ENCODE peak calls at places on chromosomes 5 and 9, in seven cellular contexts. S is islet precursor cell, O is T follicular helper cell, Z is ACHN, U is NCI-H1436, H is cortex of kidney, B is NT2/D1. K is an unnamed sample.

GRCh38 chr9:16152276-16153065 is 599.6 kb downstream of the CCDC171 start:
- DNase-seq in S (peak; percentile 32), Z (no peak), B (no peak), U (no peak), H (no peak), O (no peak), K (no peak)

GRCh38 chr5:179166886-179167841 is 107.0 kb downstream of the ZNF354C start:
- DNase-seq in B (peak; percentile 11), S (peak; percentile 58), Z (no peak), U (no peak), H (no peak), O (peak; percentile 31), K (peak; percentile 61)

GRCh38 chr9:87206064-87206661 is 258.9 kb upstream of the GAS1 start:
- DNase-seq in H (no peak), S (no peak), O (no peak), U (no peak), B (no peak), Z (no peak), K (no peak)

GRCh38 chr5:68181039-68181599 is 34.4 kb upstream of the PIK3R1 start:
- DNase-seq in Z (no peak), H (no peak), O (no peak), U (no peak), B (no peak), S (no peak), K (no peak)

GRCh38 chr5:1799110-1799601 is 481 bp downstream of the MRPL36 start:
- DNase-seq in U (no peak), O (peak; percentile 14), H (no peak), B (no peak), Z (peak; percentile 12), S (no peak), K (no peak)

GRCh38 chr5:923473-923873 is 30.8 kb downstream of the TRIP13 start:
- DNase-seq in O (peak; percentile 52), B (peak; percentile 60), S (peak; percentile 92), H (no peak), Z (peak; percentile 66), U (peak; percentile 62), K (peak; percentile 76)

GRCh38 chr5:172785429-172786088 is 14.6 kb upstream of the DUSP1 start:
- DNase-seq in O (no peak), S (no peak), Z (no peak), H (no peak), U (no peak), B (no peak), K (no peak)

GRCh38 chr5:173429489-173430150 is 101.4 kb upstream of the STC2 start:
- DNase-seq in B (no peak), Z (no peak), S (no peak), H (no peak), O (no peak), U (no peak), K (no peak)

GRCh38 chr9:134969401-134969800 is 51.7 kb upstream of the FCN1 start:
- DNase-seq in O (no peak), H (no peak), U (no peak), S (no peak), Z (no peak), B (no peak), K (no peak)

GRCh38 chr5:86866036-86866435 is 248.3 kb downstream of the COX7C start:
- DNase-seq in H (no peak), O (no peak), B (no peak), Z (no peak), U (no peak), S (no peak), K (no peak)

GRCh38 chr9:131303702-131304101 is 14.2 kb downstream of the PLPP7 start:
- DNase-seq in O (no peak), H (no peak), S (no peak), B (no peak), U (no peak), Z (no peak), K (no peak)

K was measured in neuronal stem cell.